ENCODE peak calls at places on chromosomes 6 and 20, in seven cellular contexts. L is GM12878, O is A549, X is SK-N-SH, R is HCT116, K is Panc1, M is GM23338. Y is an unnamed sample.

GRCh38 chr20:25399038-25399430 is 8.4 kb upstream of the ABHD12 start:
- DNase-seq in L (no peak), O (peak), X (peak), R (peak), K (peak), M (peak), Y (no peak)

GRCh38 chr20:25251019-25251418 is 3.1 kb downstream of the PYGB start:
- DNase-seq in L (no peak), O (no peak), X (no peak), R (no peak), K (no peak), M (no peak), Y (no peak)

GRCh38 chr20:62168890-62169435 is 13.9 kb upstream of the MTG2 start:
- DNase-seq in L (no peak), O (no peak), X (no peak), R (no peak), K (no peak), M (no peak), Y (no peak)

GRCh38 chr6:124962617-124963415 is 579 bp downstream of the RNF217 start:
- DNase-seq in L (no peak), O (peak), X (peak), R (no peak), K (no peak), M (peak), Y (no peak)

GRCh38 chr20:57707320-57707719 is 2.5 kb downstream of the PMEPA1 start:
- DNase-seq in L (no peak), O (no peak), X (no peak), R (no peak), K (no peak), M (no peak), Y (no peak)

GRCh38 chr6:169847141-169847674 is 95.8 kb downstream of the ERMARD start:
- DNase-seq in L (no peak), O (no peak), X (no peak), R (no peak), K (no peak), M (no peak), Y (no peak)

GRCh38 chr20:18628330-18628941 is 40.6 kb downstream of the DTD1 start:
- DNase-seq in L (no peak), O (peak), X (peak), R (no peak), K (no peak), M (peak), Y (peak)

GRCh38 chr6:157225575-157225995 is 97.7 kb downstream of the TMEM242 start:
- DNase-seq in L (no peak), O (no peak), X (no peak), R (no peak), K (no peak), M (no peak), Y (no peak)

GRCh38 chr6:166484863-166485262 is 101.6 kb downstream of the RAMACL start:
- DNase-seq in L (no peak), O (no peak), X (no peak), R (no peak), K (no peak), M (no peak), Y (no peak)

GRCh38 chr6:89184344-89184743 is 32.8 kb downstream of the GABRR1 start:
- DNase-seq in L (no peak), O (no peak), X (no peak), R (no peak), K (no peak), M (peak), Y (no peak)

GRCh38 chr20:50913976-50914375 is 17.3 kb downstream of the ADNP start:
- DNase-seq in L (no peak), O (no peak), X (no peak), R (no peak), K (no peak), M (no peak), Y (no peak)

GRCh38 chr6:21946298-21946783 is 350.5 kb downstream of the PRL start:
- DNase-seq in L (no peak), O (no peak), X (no peak), R (no peak), K (no peak), M (no peak), Y (no peak)

GRCh38 chr6:43510827-43511163 is 649 bp upstream of the LRRC73 start:
- DNase-seq in L (no peak), O (no peak), X (no peak), R (no peak), K (no peak), M (no peak), Y (no peak)

GRCh38 chr6:43508481-43509141 is 1.5 kb downstream of the LRRC73 start:
- DNase-seq in L (no peak), O (no peak), X (no peak), R (no peak), K (no peak), M (no peak), Y (no peak)

GRCh38 chr6:43509984-43510826 is at the start of gene LRRC73:
- DNase-seq in L (no peak), O (peak), X (peak), R (peak), K (no peak), M (peak), Y (no peak)

GRCh38 chr6:43506667-43507471 is 3.3 kb downstream of the LRRC73 start:
- DNase-seq in L (peak), O (peak), X (peak), R (peak), K (peak), M (peak), Y (peak)

GRCh38 chr6:43509142-43509983 is 783 bp downstream of the LRRC73 start:
- DNase-seq in L (no peak), O (no peak), X (peak), R (no peak), K (no peak), M (peak), Y (no peak)
- TF ChIP-seq REST in L (no peak), O (no peak), X (no peak), R (no peak), K (no peak), M (peak), Y (no peak)

DNA sequence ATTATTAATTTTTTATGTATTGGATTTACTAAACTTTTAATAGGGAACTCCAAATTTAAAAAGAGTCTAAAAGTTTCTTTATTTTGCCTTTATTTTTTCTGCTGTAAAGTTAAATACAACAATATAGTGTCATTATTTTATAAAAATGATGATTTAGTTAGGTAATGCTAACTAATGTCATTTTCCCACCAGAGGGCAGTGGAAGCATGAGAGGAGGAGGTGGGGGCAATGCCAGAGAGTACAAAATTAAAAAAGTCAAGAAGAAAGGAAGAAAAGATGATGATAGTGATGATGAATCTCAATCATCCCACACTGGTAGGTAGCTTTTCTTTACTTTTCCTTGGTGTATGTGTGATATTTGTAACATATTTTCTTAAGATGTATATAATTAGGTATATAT is 20.2 kb upstream of the FHL5 start:
- DNase-seq in L (no peak), O (no peak), X (no peak), R (no peak), K (no peak), M (peak), Y (no peak)
- TF ChIP-seq REST in L (no peak), O (no peak), X (no peak), R (no peak), K (no peak), M (no peak), Y (no peak)

DNA sequence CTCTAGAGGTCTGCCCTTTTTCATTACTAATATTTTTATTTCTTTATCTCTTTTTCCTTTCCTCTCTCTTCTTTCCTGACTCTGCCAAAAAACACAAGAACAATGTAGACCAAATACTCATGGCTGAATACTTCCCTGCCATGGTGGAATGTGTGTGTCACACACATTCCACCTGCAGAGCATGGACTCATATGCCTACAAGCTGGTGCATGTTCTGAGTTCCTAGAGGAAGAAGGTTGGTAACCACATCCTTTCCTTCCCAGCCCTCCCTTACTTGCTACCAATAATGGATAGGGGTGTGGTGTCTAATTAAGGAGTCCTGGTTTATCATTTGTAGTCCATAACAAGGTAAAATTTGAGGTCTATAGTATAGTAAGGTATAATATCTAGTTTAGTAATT is 15.2 kb upstream of the CST9L start:
- DNase-seq in L (no peak), O (no peak), X (no peak), R (no peak), K (no peak), M (peak), Y (no peak)
- TF ChIP-seq REST in L (no peak), O (no peak), X (no peak), R (no peak), K (no peak), M (no peak), Y (no peak)

GRCh38 chr6:145137425-145137824 is 597.9 kb downstream of the EPM2A start:
- DNase-seq in L (no peak), O (no peak), X (no peak), R (no peak), K (no peak), M (peak), Y (no peak)
- TF ChIP-seq REST in L (no peak), O (no peak), X (no peak), R (no peak), K (no peak), M (no peak), Y (no peak)

GRCh38 chr6:153668758-153669157 is 370.3 kb upstream of the OPRM1 start:
- DNase-seq in L (no peak), O (no peak), X (no peak), R (no peak), K (no peak), M (no peak), Y (no peak)

GRCh38 chr6:153670403-153671026 is 368.5 kb upstream of the OPRM1 start:
- DNase-seq in L (no peak), O (no peak), X (no peak), R (no peak), K (no peak), M (no peak), Y (no peak)

GRCh38 chr6:153673750-153674149 is 365.3 kb upstream of the OPRM1 start:
- DNase-seq in L (no peak), O (no peak), X (no peak), R (no peak), K (no peak), M (no peak), Y (no peak)

GRCh38 chr6:153677522-153677921 is 361.5 kb upstream of the OPRM1 start:
- DNase-seq in L (no peak), O (no peak), X (no peak), R (no peak), K (no peak), M (no peak), Y (no peak)

DNA sequence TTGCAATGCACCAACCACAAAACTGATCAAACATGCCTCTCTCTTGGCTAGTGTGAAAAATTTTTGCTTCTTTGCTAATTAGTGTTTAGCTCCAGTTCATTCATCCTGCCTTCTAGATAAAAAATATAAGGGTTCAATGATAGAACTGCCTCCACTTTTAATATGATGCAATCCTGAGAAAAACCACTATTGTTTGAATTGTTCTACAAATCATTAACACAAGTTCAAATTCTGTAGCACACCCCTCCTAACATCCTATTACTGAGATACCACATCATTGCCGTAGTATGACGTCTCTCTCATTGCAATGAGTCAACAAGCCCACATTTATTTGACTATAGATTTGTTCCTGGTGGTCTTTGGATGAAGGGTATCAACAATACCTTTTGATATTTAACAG is 365.8 kb upstream of the OPRM1 start:
- DNase-seq in L (no peak), O (no peak), X (no peak), R (no peak), K (no peak), M (no peak), Y (no peak)
- TF ChIP-seq REST in L (no peak), O (no peak), X (no peak), R (no peak), K (no peak), M (no peak), Y (no peak)

DNA sequence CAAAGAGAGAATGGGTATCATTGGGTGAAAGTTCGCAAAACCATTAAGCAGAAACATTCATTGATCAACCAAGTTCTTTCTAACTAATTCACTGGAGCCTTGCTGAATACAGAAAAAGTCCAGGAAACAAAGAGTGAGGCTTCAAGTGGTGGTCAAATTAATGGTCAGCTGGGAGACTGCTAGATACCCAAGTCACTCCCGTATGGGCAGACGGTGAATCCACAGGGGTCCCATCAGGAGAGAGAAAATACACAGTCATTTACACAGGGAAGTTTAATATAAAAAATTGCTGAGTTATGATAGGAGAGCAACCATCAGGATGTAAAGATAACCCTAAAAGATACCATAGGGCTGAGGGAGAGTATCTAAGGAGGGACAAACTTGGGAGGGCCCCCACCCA is 198.7 kb upstream of the DTNBP1 start:
- DNase-seq in L (no peak), O (no peak), X (no peak), R (no peak), K (no peak), M (no peak), Y (no peak)
- TF ChIP-seq REST in L (no peak), O (no peak), X (no peak), R (no peak), K (no peak), M (no peak), Y (no peak)

GRCh38 chr6:132132911-132133639 is 181.9 kb upstream of the CCN2 start:
- DNase-seq in L (no peak), O (no peak), X (no peak), R (no peak), K (no peak), M (peak), Y (no peak)

GRCh38 chr6:132132420-132132819 is 181.2 kb upstream of the CCN2 start:
- DNase-seq in L (no peak), O (no peak), X (no peak), R (no peak), K (no peak), M (no peak), Y (no peak)

GRCh38 chr6:132131777-132132176 is 180.6 kb upstream of the CCN2 start:
- DNase-seq in L (no peak), O (peak), X (no peak), R (peak), K (peak), M (peak), Y (no peak)

GRCh38 chr6:132135409-132135808 is 184.2 kb upstream of the CCN2 start:
- DNase-seq in L (no peak), O (no peak), X (no peak), R (no peak), K (no peak), M (no peak), Y (no peak)

DNA sequence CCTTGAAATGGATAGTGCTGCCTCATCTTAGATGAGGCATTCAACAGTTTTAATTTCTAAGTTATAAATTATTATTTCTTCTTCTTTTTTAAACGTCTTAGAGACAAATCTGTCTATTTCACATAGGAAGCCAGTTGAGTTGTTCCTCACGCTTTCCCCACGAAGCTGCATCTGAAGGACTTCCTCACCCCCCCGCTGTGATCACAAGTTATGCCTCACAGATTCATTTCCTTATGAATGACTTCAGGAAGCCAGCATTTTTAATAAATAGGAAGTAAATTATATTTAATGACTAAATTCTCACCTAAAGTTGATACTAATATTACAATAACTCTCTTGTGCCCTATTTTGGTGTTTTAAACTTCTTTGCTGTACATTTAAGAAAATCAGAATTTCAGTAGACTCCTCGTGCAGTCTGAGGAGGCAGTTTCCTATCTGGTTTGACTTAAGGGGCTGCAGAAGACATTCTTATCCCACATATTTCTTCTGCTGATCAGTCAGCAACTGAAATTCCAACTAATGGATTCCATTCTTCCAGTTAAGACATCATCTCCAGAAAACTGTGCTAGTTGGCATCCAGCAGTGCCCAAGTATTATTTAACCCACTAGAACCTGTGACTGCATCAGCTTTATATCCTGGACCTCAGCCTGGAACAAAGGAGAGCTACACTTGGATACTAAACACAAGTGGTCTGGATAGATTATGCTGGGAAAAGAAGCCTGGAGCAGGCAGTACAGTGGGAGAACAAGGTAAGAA is 182.7 kb upstream of the CCN2 start:
- DNase-seq in L (no peak), O (no peak), X (no peak), R (no peak), K (no peak), M (peak), Y (no peak)
- TF ChIP-seq REST in L (no peak), O (no peak), X (no peak), R (no peak), K (no peak), M (no peak), Y (no peak)

DNA sequence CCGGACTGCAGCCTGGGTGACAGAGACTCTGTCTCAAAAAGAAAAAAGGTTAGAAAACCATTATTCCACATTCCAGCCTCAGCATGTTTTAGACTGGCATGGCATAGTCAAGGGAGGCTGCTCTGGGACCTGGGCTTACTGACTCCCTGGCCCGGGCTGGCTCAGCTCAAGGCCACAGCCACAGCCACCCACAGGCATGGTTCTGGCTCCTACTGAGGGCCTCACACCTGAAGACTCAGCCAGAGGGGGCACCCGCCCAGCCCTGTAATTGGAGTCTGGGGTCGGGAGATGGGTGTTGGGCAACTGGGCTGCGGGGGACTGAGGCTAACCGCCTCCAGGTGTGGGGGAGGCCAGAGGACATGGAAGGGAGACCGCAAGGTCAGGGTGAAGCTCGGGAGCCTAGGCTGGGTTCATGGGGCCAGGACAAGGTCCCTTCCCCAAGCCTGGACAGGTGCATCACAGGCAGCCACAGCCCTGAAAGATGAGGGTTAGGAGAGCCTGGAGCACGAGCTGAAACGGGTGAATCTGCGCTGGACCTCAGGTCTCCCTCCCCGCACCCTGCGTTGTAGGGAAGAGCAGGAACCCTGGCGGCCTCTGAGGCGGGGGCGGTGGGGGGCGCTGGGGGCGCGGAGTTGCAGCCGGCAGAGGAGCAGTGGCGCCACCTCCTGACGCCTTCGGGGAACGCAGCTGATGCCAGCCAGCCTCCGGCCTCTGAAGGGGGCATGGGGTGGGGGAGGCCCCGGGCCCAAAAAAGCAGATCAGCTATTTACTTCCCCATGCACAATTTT is 67.7 kb upstream of the SRSF6 start:
- DNase-seq in L (no peak), O (no peak), X (peak), R (no peak), K (no peak), M (no peak), Y (no peak)
- TF ChIP-seq REST in L (no peak), O (no peak), X (no peak), R (no peak), K (no peak), M (no peak), Y (no peak)